ENCODE peak calls at places on chromosome 9, in six cellular contexts. P is progenitor cell of endocrine pancreas; Q is GM04504; Z is anterior cingulate cortex; F is HEK293T; E is effector CD4-positive, alpha-beta T cell. S is an unnamed sample.
A peak's percentile ranks its signal among the peaks of the same experiment; 100 is the strongest.

GRCh38 chr9:109274768-109275596 is 45.9 kb downstream of the EPB41L4B start:
- DNase-seq in Z (no peak), P (no peak), F (no peak), Q (no peak), E (no peak), S (no peak)

GRCh38 chr9:115507148-115507547 is 389.2 kb upstream of the TNC start:
- DNase-seq in P (no peak), F (no peak), Q (no peak), E (no peak), Z (no peak), S (no peak)

GRCh38 chr9:36730414-36730813 is 157.7 kb downstream of the MELK start:
- DNase-seq in Z (no peak), E (no peak), Q (no peak), P (no peak), F (no peak), S (no peak)

GRCh38 chr9:93305497-93306020 is 121.6 kb downstream of the WNK2 start:
- DNase-seq in P (no peak), F (no peak), Q (no peak), Z (no peak), E (no peak), S (no peak)

GRCh38 chr9:36193049-36193448 is 2.3 kb downstream of the CLTA start:
- DNase-seq in P (no peak), Z (no peak), Q (no peak), E (no peak), F (no peak), S (no peak)

GRCh38 chr9:4573176-4573575 is 82.9 kb downstream of the SLC1A1 start:
- DNase-seq in Q (no peak), F (no peak), E (no peak), Z (no peak), P (no peak), S (no peak)

GRCh38 chr9:93107151-93107824 is 11.3 kb downstream of the CARD19 start:
- DNase-seq in P (no peak), Z (no peak), Q (no peak), F (no peak), E (no peak), S (no peak)

GRCh38 chr9:133429641-133430161 is 7.5 kb downstream of the ADAMTS13 start:
- DNase-seq in F (no peak), E (no peak), P (peak; percentile 64), Q (no peak), Z (no peak), S (no peak)

GRCh38 chr9:98410185-98410697 is 154.8 kb upstream of the TBC1D2 start:
- DNase-seq in F (peak; percentile 48), E (no peak), P (no peak), Z (peak; percentile 18), Q (peak; percentile 95), S (peak; percentile 64)

GRCh38 chr9:22044583-22044982 is 35.5 kb upstream of the CDKN2B start:
- DNase-seq in E (no peak), F (no peak), Q (peak; percentile 58), P (no peak), Z (no peak), S (peak; percentile 60)

S was measured in astrocyte of the cerebellum.